ENCODE peak calls at places on chromosome 21, in seven cellular contexts. One of them, this sample, is unnamed.
A peak's percentile ranks its signal among the peaks of the same experiment; 100 is the strongest.

GRCh38 chr21:16125274-16125673 is 395.5 kb downstream of the USP25 start:
- DNase-seq in HEK293T: no peak
- DNase-seq in AG08396: no peak
- DNase-seq in Panc1: no peak
- DNase-seq in CD4-positive, CD25-positive, alpha-beta regulatory T cell: no peak
- DNase-seq in SJSA1: no peak
- DNase-seq in GM06990: no peak
- DNase-seq in this sample: no peak

GRCh38 chr21:41322496-41323382 is 6.1 kb downstream of the FAM3B start:
- DNase-seq in Panc1: no peak
- DNase-seq in HEK293T: no peak
- DNase-seq in CD4-positive, CD25-positive, alpha-beta regulatory T cell: no peak
- DNase-seq in SJSA1: no peak
- DNase-seq in AG08396: no peak
- DNase-seq in GM06990: no peak
- DNase-seq in this sample: no peak

GRCh38 chr21:34644815-34645214 is 24.0 kb upstream of the CLIC6 start:
- DNase-seq in CD4-positive, CD25-positive, alpha-beta regulatory T cell: no peak
- DNase-seq in AG08396: no peak
- DNase-seq in GM06990: no peak
- DNase-seq in SJSA1: no peak
- DNase-seq in HEK293T: no peak
- DNase-seq in Panc1: no peak
- DNase-seq in this sample: no peak

GRCh38 chr21:39456665-39457064 is 4.9 kb downstream of the SH3BGR start:
- DNase-seq in SJSA1: no peak
- DNase-seq in GM06990: no peak
- DNase-seq in HEK293T: no peak
- DNase-seq in CD4-positive, CD25-positive, alpha-beta regulatory T cell: no peak
- DNase-seq in AG08396: no peak
- DNase-seq in Panc1: no peak
- DNase-seq in this sample: no peak

GRCh38 chr21:44054710-44055109 is 42.6 kb downstream of the TRAPPC10 start:
- DNase-seq in HEK293T: no peak
- DNase-seq in SJSA1: no peak
- DNase-seq in CD4-positive, CD25-positive, alpha-beta regulatory T cell: no peak
- DNase-seq in GM06990: no peak
- DNase-seq in AG08396: peak; percentile 26
- DNase-seq in Panc1: no peak
- DNase-seq in this sample: no peak

GRCh38 chr21:31974454-31974985 is 101.7 kb downstream of the HUNK start:
- DNase-seq in Panc1: no peak
- DNase-seq in CD4-positive, CD25-positive, alpha-beta regulatory T cell: peak; percentile 55
- DNase-seq in AG08396: no peak
- DNase-seq in GM06990: no peak
- DNase-seq in SJSA1: no peak
- DNase-seq in HEK293T: no peak
- DNase-seq in this sample: peak; percentile 33

GRCh38 chr21:39781331-39781730 is 36.3 kb downstream of the IGSF5 start:
- DNase-seq in AG08396: no peak
- DNase-seq in Panc1: no peak
- DNase-seq in HEK293T: no peak
- DNase-seq in CD4-positive, CD25-positive, alpha-beta regulatory T cell: no peak
- DNase-seq in GM06990: no peak
- DNase-seq in SJSA1: no peak
- DNase-seq in this sample: no peak

GRCh38 chr21:45867671-45868081 is 113.9 kb upstream of the COL6A1 start:
- DNase-seq in Panc1: no peak
- DNase-seq in GM06990: no peak
- DNase-seq in SJSA1: peak; percentile 32
- DNase-seq in HEK293T: no peak
- DNase-seq in CD4-positive, CD25-positive, alpha-beta regulatory T cell: no peak
- DNase-seq in AG08396: no peak
- DNase-seq in this sample: no peak

GRCh38 chr21:33836408-33836807 is 79.2 kb downstream of the ATP5PO start:
- DNase-seq in HEK293T: no peak
- DNase-seq in AG08396: no peak
- DNase-seq in SJSA1: no peak
- DNase-seq in GM06990: no peak
- DNase-seq in Panc1: no peak
- DNase-seq in CD4-positive, CD25-positive, alpha-beta regulatory T cell: no peak
- DNase-seq in this sample: no peak

GRCh38 chr21:32423320-32423719 is 10.8 kb downstream of the EVA1C start:
- DNase-seq in CD4-positive, CD25-positive, alpha-beta regulatory T cell: no peak
- DNase-seq in HEK293T: no peak
- DNase-seq in GM06990: no peak
- DNase-seq in AG08396: peak; percentile 75
- DNase-seq in Panc1: no peak
- DNase-seq in SJSA1: no peak
- DNase-seq in this sample: no peak

GRCh38 chr21:44391345-44392091 is 38.1 kb downstream of the TRPM2 start:
- DNase-seq in SJSA1: peak; percentile 25
- DNase-seq in Panc1: no peak
- DNase-seq in GM06990: no peak
- DNase-seq in HEK293T: no peak
- DNase-seq in AG08396: no peak
- DNase-seq in CD4-positive, CD25-positive, alpha-beta regulatory T cell: no peak
- DNase-seq in this sample: no peak

GRCh38 chr21:46325073-46325912 is 1.3 kb downstream of the PCNT start:
- DNase-seq in Panc1: no peak
- DNase-seq in CD4-positive, CD25-positive, alpha-beta regulatory T cell: peak; percentile 57
- DNase-seq in AG08396: peak; percentile 63
- DNase-seq in GM06990: peak; percentile 63
- DNase-seq in HEK293T: peak; percentile 71
- DNase-seq in SJSA1: peak; percentile 67
- DNase-seq in this sample: peak; percentile 39

GRCh38 chr21:29638761-29639327 is 301.0 kb downstream of the GRIK1 start:
- DNase-seq in AG08396: no peak
- DNase-seq in Panc1: no peak
- DNase-seq in CD4-positive, CD25-positive, alpha-beta regulatory T cell: no peak
- DNase-seq in SJSA1: no peak
- DNase-seq in GM06990: no peak
- DNase-seq in HEK293T: no peak
- DNase-seq in this sample: no peak

GRCh38 chr21:37421306-37421705 is 54.7 kb downstream of the DYRK1A start:
- DNase-seq in HEK293T: no peak
- DNase-seq in AG08396: no peak
- DNase-seq in SJSA1: no peak
- DNase-seq in Panc1: no peak
- DNase-seq in GM06990: no peak
- DNase-seq in CD4-positive, CD25-positive, alpha-beta regulatory T cell: no peak
- DNase-seq in this sample: no peak

GRCh38 chr21:38913120-38913975 is 107.6 kb downstream of the ETS2 start:
- DNase-seq in AG08396: peak; percentile 65
- DNase-seq in HEK293T: peak; percentile 31
- DNase-seq in Panc1: no peak
- DNase-seq in SJSA1: peak; percentile 68
- DNase-seq in CD4-positive, CD25-positive, alpha-beta regulatory T cell: peak; percentile 9
- DNase-seq in GM06990: peak; percentile 15
- DNase-seq in this sample: no peak

GRCh38 chr21:35086357-35086756 is 37.3 kb upstream of the RUNX1 start:
- DNase-seq in CD4-positive, CD25-positive, alpha-beta regulatory T cell: no peak
- DNase-seq in Panc1: no peak
- DNase-seq in HEK293T: no peak
- DNase-seq in GM06990: no peak
- DNase-seq in SJSA1: no peak
- DNase-seq in AG08396: no peak
- DNase-seq in this sample: no peak

GRCh38 chr21:26766826-26767325 is 78.3 kb downstream of the ADAMTS1 start:
- DNase-seq in CD4-positive, CD25-positive, alpha-beta regulatory T cell: no peak
- DNase-seq in HEK293T: no peak
- DNase-seq in Panc1: no peak
- DNase-seq in GM06990: no peak
- DNase-seq in AG08396: no peak
- DNase-seq in SJSA1: no peak
- DNase-seq in this sample: no peak

GRCh38 chr21:44568667-44569556 is 4.6 kb upstream of the KRTAP10-4 start:
- DNase-seq in Panc1: no peak
- DNase-seq in CD4-positive, CD25-positive, alpha-beta regulatory T cell: no peak
- DNase-seq in HEK293T: no peak
- DNase-seq in GM06990: no peak
- DNase-seq in SJSA1: no peak
- DNase-seq in AG08396: no peak
- DNase-seq in this sample: no peak

GRCh38 chr21:46243325-46243724 is 14.8 kb upstream of the LSS start:
- DNase-seq in AG08396: no peak
- DNase-seq in CD4-positive, CD25-positive, alpha-beta regulatory T cell: no peak
- DNase-seq in HEK293T: no peak
- DNase-seq in Panc1: no peak
- DNase-seq in SJSA1: no peak
- DNase-seq in GM06990: no peak
- DNase-seq in this sample: no peak

GRCh38 chr21:39258207-39258606 is 55.2 kb downstream of the BRWD1 start:
- DNase-seq in HEK293T: no peak
- DNase-seq in CD4-positive, CD25-positive, alpha-beta regulatory T cell: no peak
- DNase-seq in AG08396: no peak
- DNase-seq in Panc1: no peak
- DNase-seq in GM06990: no peak
- DNase-seq in SJSA1: no peak
- DNase-seq in this sample: no peak

GRCh38 chr21:26840206-26840605 is 5.0 kb downstream of the ADAMTS1 start:
- DNase-seq in AG08396: no peak
- DNase-seq in HEK293T: no peak
- DNase-seq in GM06990: no peak
- DNase-seq in CD4-positive, CD25-positive, alpha-beta regulatory T cell: no peak
- DNase-seq in Panc1: no peak
- DNase-seq in SJSA1: no peak
- DNase-seq in this sample: no peak

GRCh38 chr21:44425895-44426662 is 29.2 kb upstream of the LRRC3 start:
- DNase-seq in CD4-positive, CD25-positive, alpha-beta regulatory T cell: no peak
- DNase-seq in GM06990: no peak
- DNase-seq in Panc1: no peak
- DNase-seq in SJSA1: no peak
- DNase-seq in HEK293T: no peak
- DNase-seq in AG08396: no peak
- DNase-seq in this sample: no peak

GRCh38 chr21:36889401-36889800 is 77.1 kb downstream of the HLCS start:
- DNase-seq in CD4-positive, CD25-positive, alpha-beta regulatory T cell: no peak
- DNase-seq in AG08396: no peak
- DNase-seq in Panc1: no peak
- DNase-seq in HEK293T: no peak
- DNase-seq in SJSA1: no peak
- DNase-seq in GM06990: no peak
- DNase-seq in this sample: no peak

GRCh38 chr21:38327984-38328383 is 71.2 kb downstream of the KCNJ15 start:
- DNase-seq in AG08396: no peak
- DNase-seq in SJSA1: no peak
- DNase-seq in HEK293T: no peak
- DNase-seq in CD4-positive, CD25-positive, alpha-beta regulatory T cell: no peak
- DNase-seq in GM06990: no peak
- DNase-seq in Panc1: no peak
- DNase-seq in this sample: no peak

GRCh38 chr21:36730291-36731281 is 31.7 kb downstream of the SIM2 start:
- DNase-seq in Panc1: no peak
- DNase-seq in CD4-positive, CD25-positive, alpha-beta regulatory T cell: no peak
- DNase-seq in SJSA1: no peak
- DNase-seq in GM06990: no peak
- DNase-seq in HEK293T: no peak
- DNase-seq in AG08396: no peak
- DNase-seq in this sample: no peak